ENCODE peak calls at places on chromosome 10, in eight cellular contexts. F is fibroblast of lung, Z is PC-9, D is hepatocyte, K is neural progenitor cell, L is H1, P is GM23338, A is K562. I is an unnamed sample.

GRCh38 chr10:101762736-101763135 is 13.2 kb downstream of the FGF8 start:
- DNase-seq in A (no peak), Z (no peak), F (no peak), L (no peak), D (no peak), P (no peak), K (no peak), I (no peak)

GRCh38 chr10:76337641-76338040 is 906.2 kb downstream of the LRMDA start:
- DNase-seq in P (no peak), F (peak; percentile 61), L (no peak), A (no peak), D (no peak), K (no peak), Z (no peak), I (peak; percentile 41)

GRCh38 chr10:86666538-86666937 is 1.8 kb upstream of the LDB3 start:
- DNase-seq in A (no peak), L (no peak), F (no peak), P (no peak), K (no peak), D (no peak), Z (no peak), I (no peak)

GRCh38 chr10:1187151-1187854 is 131.1 kb downstream of the WDR37 start:
- DNase-seq in F (no peak), A (no peak), L (no peak), K (no peak), P (no peak), Z (no peak), D (no peak), I (peak; percentile 26)

GRCh38 chr10:133033742-133034048 is 54.0 kb upstream of the ADGRA1 start:
- DNase-seq in Z (no peak), F (no peak), A (no peak), L (no peak), P (no peak), D (no peak), K (no peak), I (no peak)

GRCh38 chr10:62819521-62819920 is 3.4 kb upstream of the EGR2 start:
- DNase-seq in P (no peak), A (peak; percentile 13), Z (no peak), F (no peak), K (no peak), D (peak; percentile 26), L (no peak), I (peak; percentile 23)

GRCh38 chr10:83142074-83142563 is 997.2 kb upstream of the GHITM start:
- DNase-seq in D (no peak), F (no peak), L (no peak), K (no peak), P (no peak), A (no peak), Z (no peak), I (peak; percentile 8)

GRCh38 chr10:69360485-69361302 is 56.0 kb downstream of the TACR2 start:
- DNase-seq in Z (peak; percentile 94), L (no peak), P (no peak), D (peak; percentile 82), K (no peak), F (peak; percentile 92), A (no peak), I (peak; percentile 88)

GRCh38 chr10:126917975-126918908 is 13.0 kb downstream of the DOCK1 start:
- DNase-seq in D (no peak), A (no peak), K (peak; percentile 39), L (no peak), F (no peak), Z (no peak), P (no peak), I (no peak)

GRCh38 chr10:60821661-60822060 is 43.4 kb downstream of the CDK1 start:
- DNase-seq in K (no peak), Z (no peak), A (no peak), L (no peak), D (no peak), P (no peak), F (no peak), I (no peak)

GRCh38 chr10:124568858-124569622 is 107.4 kb downstream of the LHPP start:
- DNase-seq in L (no peak), A (no peak), K (peak; percentile 26), P (no peak), D (no peak), Z (no peak), F (no peak), I (no peak)

GRCh38 chr10:29646960-29647431 is 12.2 kb upstream of the SVIL start:
- DNase-seq in D (peak; percentile 33), Z (no peak), K (no peak), P (no peak), L (no peak), A (no peak), F (peak; percentile 75), I (no peak)

GRCh38 chr10:80530251-80530650 is 7.5 kb upstream of the SH2D4B start:
- DNase-seq in K (no peak), P (no peak), F (peak; percentile 25), Z (peak; percentile 62), A (no peak), D (no peak), L (no peak), I (no peak)

GRCh38 chr10:48456808-48457761 is 147.8 kb downstream of the ARHGAP22 start:
- DNase-seq in A (no peak), F (no peak), P (no peak), Z (no peak), K (no peak), L (peak; percentile 44), D (no peak), I (no peak)

GRCh38 chr10:78401882-78402367 is 368.3 kb downstream of the RPS24 start:
- DNase-seq in F (peak; percentile 31), K (peak; percentile 55), A (no peak), Z (no peak), L (peak; percentile 58), D (peak; percentile 45), P (peak; percentile 49), I (no peak)

GRCh38 chr10:82394122-82394521 is 519.1 kb downstream of the NRG3 start:
- DNase-seq in D (no peak), A (no peak), P (no peak), K (no peak), Z (no peak), F (no peak), L (no peak), I (no peak)

GRCh38 chr10:101595591-101596433 is 7.7 kb downstream of the DPCD start:
- DNase-seq in L (no peak), Z (no peak), A (no peak), K (no peak), F (no peak), D (no peak), P (no peak), I (no peak)

GRCh38 chr10:109166935-109167334 is 756.4 kb downstream of the XPNPEP1 start:
- DNase-seq in K (no peak), L (no peak), Z (no peak), D (no peak), A (no peak), P (no peak), F (no peak), I (no peak)

GRCh38 chr10:81873932-81874816 is 820 bp upstream of the NRG3 start:
- DNase-seq in D (peak; percentile 85), Z (no peak), K (peak; percentile 95), P (peak; percentile 92), F (no peak), A (no peak), L (peak; percentile 86), I (peak; percentile 12)

GRCh38 chr10:86310702-86311101 is 55.9 kb downstream of the GRID1 start:
- DNase-seq in Z (no peak), K (no peak), P (no peak), A (no peak), L (no peak), D (no peak), F (no peak), I (no peak)

GRCh38 chr10:10818082-10818481 is 199.6 kb upstream of the CELF2 start:
- DNase-seq in F (peak; percentile 34), K (no peak), P (no peak), L (no peak), A (no peak), Z (no peak), D (no peak), I (no peak)

GRCh38 chr10:50807851-50808776 is 68.4 kb downstream of the ASAH2B start:
- DNase-seq in P (peak; percentile 42), Z (no peak), F (no peak), A (no peak), L (no peak), K (peak; percentile 13), D (peak; percentile 72), I (no peak)

GRCh38 chr10:90138844-90139243 is 437.5 kb downstream of the KIF20B start:
- DNase-seq in P (peak; percentile 69), A (no peak), F (peak; percentile 36), D (peak; percentile 14), Z (no peak), K (peak; percentile 20), L (no peak), I (no peak)

GRCh38 chr10:123134058-123134914 is 1.5 kb upstream of the HMX3 start:
- DNase-seq in L (peak; percentile 64), Z (no peak), K (peak; percentile 58), D (no peak), P (peak; percentile 52), F (no peak), A (no peak), I (no peak)
- TF ChIP-seq EZH2 in L (peak; percentile 97), Z (no peak), K (peak; percentile 87), D (no peak), P (peak; percentile 89), F (peak; percentile 91), A (no peak), I (peak; percentile 86)

DNA sequence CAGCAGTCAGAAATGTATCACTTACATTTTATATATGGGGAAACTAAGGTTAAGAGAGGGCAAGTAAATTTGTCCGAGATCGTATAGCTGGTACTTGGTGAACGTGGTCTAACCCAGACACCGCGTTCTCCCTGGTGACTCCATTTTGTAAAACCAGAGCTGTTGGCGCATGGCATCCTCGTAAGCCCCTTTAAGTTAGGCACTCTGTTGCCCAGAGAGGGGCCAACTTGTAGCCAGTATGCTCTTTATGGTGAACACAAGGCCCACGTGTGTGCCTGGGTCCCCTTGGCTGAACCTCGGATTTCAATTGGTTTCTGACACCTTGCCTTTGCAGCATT is 39.7 kb upstream of the ZNF518A start:
- DNase-seq in K (no peak), D (no peak), Z (no peak), F (no peak), L (no peak), P (no peak), A (no peak), I (no peak)
- H3K27ac ChIP-seq in K (no peak overlapping the region), D (no peak overlapping the region), Z (peak overlapping the region; percentile 87), F (peak overlapping the region; percentile 95), L (no peak overlapping the region), P (peak overlapping the region; percentile 82), A (peak overlapping the region; percentile 96), I (peak overlapping the region; percentile 95)

DNA sequence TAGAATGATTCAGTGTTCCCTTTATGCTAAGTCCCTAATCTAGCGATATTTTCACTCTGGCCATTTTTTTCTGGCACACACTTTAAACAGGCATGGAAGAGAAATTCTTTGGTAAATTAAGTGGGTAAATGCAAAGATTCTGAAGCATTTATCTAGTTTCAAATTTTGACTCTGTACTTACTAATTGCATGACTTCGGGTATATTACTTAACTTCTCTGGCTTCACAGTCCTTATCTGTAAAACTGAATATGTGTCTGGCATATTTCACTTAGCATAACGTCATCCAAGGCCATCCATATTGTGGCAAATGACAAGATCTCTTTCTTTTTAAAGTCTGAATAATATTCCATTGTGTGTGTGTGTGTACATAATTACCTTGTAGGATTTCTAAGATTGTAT is 114.5 kb downstream of the MBL2 start:
- DNase-seq in L (no peak), P (no peak), F (no peak), Z (no peak), A (no peak), D (no peak), K (no peak), I (no peak)
- TF ChIP-seq EZH2 in L (no peak), P (no peak), F (no peak), Z (no peak), A (no peak), D (no peak), K (no peak), I (no peak)

GRCh38 chr10:21715531-21716195 is 181.6 kb downstream of the MLLT10 start:
- DNase-seq in Z (peak; percentile 45), P (no peak), A (no peak), K (no peak), L (no peak), D (no peak), F (no peak), I (peak; percentile 79)
- H3K27ac ChIP-seq in Z (peak overlapping the region; percentile 20), P (no peak overlapping the region), A (no peak overlapping the region), K (peak overlapping the region; percentile 8), L (no peak overlapping the region), D (no peak overlapping the region), F (no peak overlapping the region), I (peak overlapping the region; percentile 56)

I was measured in mammary epithelial cell.